ENCODE peak calls at places on chromosomes 7 and 10, in ten cellular contexts. One of them, this sample, is unnamed.
A peak's percentile ranks its signal among the peaks of the same experiment; 100 is the strongest.

GRCh38 chr7:150978136-150978789 is at the start of gene KCNH2:
- DNase-seq in foreskin fibroblast: no peak
- DNase-seq in activated CD4-positive, CD25-positive, alpha-beta regulatory T cell: no peak
- DNase-seq in activated CD8-positive, alpha-beta memory T cell treated with anti-CD3 and anti-CD28 coated beads for 48 hours: no peak
- DNase-seq in islet precursor cell: peak; percentile 74
- DNase-seq in endothelial cell: no peak
- DNase-seq in activated naive CD4-positive, alpha-beta T cell: no peak
- DNase-seq in CD8-positive, alpha-beta memory T cell: peak; percentile 30
- DNase-seq in activated T-cell treated with anti-CD3 and anti-CD28 coated beads, Interleukin-2, amount 50 U/mL, for 4 hours: peak; percentile 27
- DNase-seq in GM06990: no peak
- DNase-seq in this sample: peak; percentile 28

GRCh38 chr10:86592413-86592812 is 61.9 kb upstream of the OPN4 start:
- DNase-seq in foreskin fibroblast: no peak
- DNase-seq in activated CD4-positive, CD25-positive, alpha-beta regulatory T cell: no peak
- DNase-seq in activated CD8-positive, alpha-beta memory T cell treated with anti-CD3 and anti-CD28 coated beads for 48 hours: no peak
- DNase-seq in islet precursor cell: peak; percentile 63
- DNase-seq in endothelial cell: no peak
- DNase-seq in activated naive CD4-positive, alpha-beta T cell: no peak
- DNase-seq in CD8-positive, alpha-beta memory T cell: no peak
- DNase-seq in activated T-cell treated with anti-CD3 and anti-CD28 coated beads, Interleukin-2, amount 50 U/mL, for 4 hours: no peak
- DNase-seq in GM06990: no peak
- DNase-seq in this sample: no peak

GRCh38 chr7:42254217-42254616 is 17.2 kb upstream of the GLI3 start:
- DNase-seq in foreskin fibroblast: peak; percentile 84
- DNase-seq in activated CD4-positive, CD25-positive, alpha-beta regulatory T cell: no peak
- DNase-seq in activated CD8-positive, alpha-beta memory T cell treated with anti-CD3 and anti-CD28 coated beads for 48 hours: no peak
- DNase-seq in islet precursor cell: no peak
- DNase-seq in endothelial cell: no peak
- DNase-seq in activated naive CD4-positive, alpha-beta T cell: no peak
- DNase-seq in CD8-positive, alpha-beta memory T cell: no peak
- DNase-seq in activated T-cell treated with anti-CD3 and anti-CD28 coated beads, Interleukin-2, amount 50 U/mL, for 4 hours: no peak
- DNase-seq in GM06990: no peak
- DNase-seq in this sample: no peak

GRCh38 chr10:123527122-123527521 is 139.0 kb upstream of the GPR26 start:
- DNase-seq in foreskin fibroblast: no peak
- DNase-seq in activated CD4-positive, CD25-positive, alpha-beta regulatory T cell: no peak
- DNase-seq in activated CD8-positive, alpha-beta memory T cell treated with anti-CD3 and anti-CD28 coated beads for 48 hours: no peak
- DNase-seq in islet precursor cell: no peak
- DNase-seq in endothelial cell: no peak
- DNase-seq in activated naive CD4-positive, alpha-beta T cell: no peak
- DNase-seq in CD8-positive, alpha-beta memory T cell: no peak
- DNase-seq in activated T-cell treated with anti-CD3 and anti-CD28 coated beads, Interleukin-2, amount 50 U/mL, for 4 hours: no peak
- DNase-seq in GM06990: no peak
- DNase-seq in this sample: no peak

GRCh38 chr7:112448891-112449290 is 1.4 kb upstream of the IFRD1 start:
- DNase-seq in foreskin fibroblast: peak; percentile 38
- DNase-seq in activated CD4-positive, CD25-positive, alpha-beta regulatory T cell: no peak
- DNase-seq in activated CD8-positive, alpha-beta memory T cell treated with anti-CD3 and anti-CD28 coated beads for 48 hours: no peak
- DNase-seq in islet precursor cell: no peak
- DNase-seq in endothelial cell: no peak
- DNase-seq in activated naive CD4-positive, alpha-beta T cell: no peak
- DNase-seq in CD8-positive, alpha-beta memory T cell: no peak
- DNase-seq in activated T-cell treated with anti-CD3 and anti-CD28 coated beads, Interleukin-2, amount 50 U/mL, for 4 hours: no peak
- DNase-seq in GM06990: no peak
- DNase-seq in this sample: no peak

GRCh38 chr7:139777304-139777890 is 401 bp downstream of the HIPK2 start:
- DNase-seq in foreskin fibroblast: peak; percentile 62
- DNase-seq in activated CD4-positive, CD25-positive, alpha-beta regulatory T cell: peak; percentile 5
- DNase-seq in activated CD8-positive, alpha-beta memory T cell treated with anti-CD3 and anti-CD28 coated beads for 48 hours: no peak
- DNase-seq in islet precursor cell: no peak
- DNase-seq in endothelial cell: peak; percentile 42
- DNase-seq in activated naive CD4-positive, alpha-beta T cell: peak; percentile 17
- DNase-seq in CD8-positive, alpha-beta memory T cell: peak; percentile 43
- DNase-seq in activated T-cell treated with anti-CD3 and anti-CD28 coated beads, Interleukin-2, amount 50 U/mL, for 4 hours: peak; percentile 38
- DNase-seq in GM06990: peak; percentile 53
- DNase-seq in this sample: no peak

GRCh38 chr7:29976265-29976664 is 13.3 kb downstream of the SCRN1 start:
- DNase-seq in foreskin fibroblast: peak; percentile 35
- DNase-seq in activated CD4-positive, CD25-positive, alpha-beta regulatory T cell: no peak
- DNase-seq in activated CD8-positive, alpha-beta memory T cell treated with anti-CD3 and anti-CD28 coated beads for 48 hours: no peak
- DNase-seq in islet precursor cell: no peak
- DNase-seq in endothelial cell: no peak
- DNase-seq in activated naive CD4-positive, alpha-beta T cell: no peak
- DNase-seq in CD8-positive, alpha-beta memory T cell: no peak
- DNase-seq in activated T-cell treated with anti-CD3 and anti-CD28 coated beads, Interleukin-2, amount 50 U/mL, for 4 hours: no peak
- DNase-seq in GM06990: no peak
- DNase-seq in this sample: no peak

GRCh38 chr10:79444243-79445119 is 943 bp downstream of the ZCCHC24 start:
- DNase-seq in foreskin fibroblast: peak; percentile 84
- DNase-seq in activated CD4-positive, CD25-positive, alpha-beta regulatory T cell: no peak
- DNase-seq in activated CD8-positive, alpha-beta memory T cell treated with anti-CD3 and anti-CD28 coated beads for 48 hours: peak; percentile 32
- DNase-seq in islet precursor cell: peak; percentile 62
- DNase-seq in endothelial cell: peak; percentile 49
- DNase-seq in activated naive CD4-positive, alpha-beta T cell: no peak
- DNase-seq in CD8-positive, alpha-beta memory T cell: peak; percentile 42
- DNase-seq in activated T-cell treated with anti-CD3 and anti-CD28 coated beads, Interleukin-2, amount 50 U/mL, for 4 hours: peak; percentile 39
- DNase-seq in GM06990: peak; percentile 43
- DNase-seq in this sample: no peak

GRCh38 chr10:128463991-128464755 is 337.9 kb upstream of the MKI67 start:
- DNase-seq in foreskin fibroblast: peak; percentile 5
- DNase-seq in activated CD4-positive, CD25-positive, alpha-beta regulatory T cell: peak; percentile 23
- DNase-seq in activated CD8-positive, alpha-beta memory T cell treated with anti-CD3 and anti-CD28 coated beads for 48 hours: peak; percentile 1
- DNase-seq in islet precursor cell: peak; percentile 58
- DNase-seq in endothelial cell: peak; percentile 64
- DNase-seq in activated naive CD4-positive, alpha-beta T cell: peak; percentile 2
- DNase-seq in CD8-positive, alpha-beta memory T cell: peak; percentile 3
- DNase-seq in activated T-cell treated with anti-CD3 and anti-CD28 coated beads, Interleukin-2, amount 50 U/mL, for 4 hours: no peak
- DNase-seq in GM06990: no peak
- DNase-seq in this sample: peak; percentile 3

GRCh38 chr10:121845044-121845784 is 82.6 kb downstream of the ATE1 start:
- DNase-seq in foreskin fibroblast: no peak
- DNase-seq in activated CD4-positive, CD25-positive, alpha-beta regulatory T cell: no peak
- DNase-seq in activated CD8-positive, alpha-beta memory T cell treated with anti-CD3 and anti-CD28 coated beads for 48 hours: no peak
- DNase-seq in islet precursor cell: no peak
- DNase-seq in endothelial cell: no peak
- DNase-seq in activated naive CD4-positive, alpha-beta T cell: no peak
- DNase-seq in CD8-positive, alpha-beta memory T cell: no peak
- DNase-seq in activated T-cell treated with anti-CD3 and anti-CD28 coated beads, Interleukin-2, amount 50 U/mL, for 4 hours: no peak
- DNase-seq in GM06990: peak; percentile 28
- DNase-seq in this sample: no peak

GRCh38 chr7:112986256-112987031 is 100.2 kb downstream of the GPR85 start:
- DNase-seq in foreskin fibroblast: peak; percentile 78
- DNase-seq in activated CD4-positive, CD25-positive, alpha-beta regulatory T cell: no peak
- DNase-seq in activated CD8-positive, alpha-beta memory T cell treated with anti-CD3 and anti-CD28 coated beads for 48 hours: no peak
- DNase-seq in islet precursor cell: peak; percentile 69
- DNase-seq in endothelial cell: no peak
- DNase-seq in activated naive CD4-positive, alpha-beta T cell: no peak
- DNase-seq in CD8-positive, alpha-beta memory T cell: no peak
- DNase-seq in activated T-cell treated with anti-CD3 and anti-CD28 coated beads, Interleukin-2, amount 50 U/mL, for 4 hours: no peak
- DNase-seq in GM06990: no peak
- DNase-seq in this sample: no peak

GRCh38 chr10:25017247-25017590 is 807 bp downstream of the THNSL1 start:
- DNase-seq in foreskin fibroblast: no peak
- DNase-seq in activated CD4-positive, CD25-positive, alpha-beta regulatory T cell: peak; percentile 6
- DNase-seq in activated CD8-positive, alpha-beta memory T cell treated with anti-CD3 and anti-CD28 coated beads for 48 hours: no peak
- DNase-seq in islet precursor cell: no peak
- DNase-seq in endothelial cell: peak; percentile 11
- DNase-seq in activated naive CD4-positive, alpha-beta T cell: no peak
- DNase-seq in CD8-positive, alpha-beta memory T cell: no peak
- DNase-seq in activated T-cell treated with anti-CD3 and anti-CD28 coated beads, Interleukin-2, amount 50 U/mL, for 4 hours: peak; percentile 5
- DNase-seq in GM06990: no peak
- DNase-seq in this sample: no peak